ENCODE peak calls at places on chromosomes 13 and 19, in eight cellular contexts. O, V, A, I, Q, D, K and N are unnamed samples.
A peak's percentile ranks its signal among the peaks of the same experiment; 100 is the strongest.

GRCh38 chr19:16571689-16572331 is 405 bp downstream of the SLC35E1 start:
- DNase-seq in D (peak; percentile 57), I (peak; percentile 55), V (peak; percentile 33), O (no peak), K (peak; percentile 33), Q (peak; percentile 24), A (peak; percentile 32), N (no peak)

GRCh38 chr19:1019980-1020867 is 699 bp downstream of the TMEM259 start:
- DNase-seq in V (no peak), D (peak; percentile 50), Q (no peak), K (no peak), O (no peak), I (no peak), A (peak; percentile 47), N (peak; percentile 43)

GRCh38 chr19:10662384-10663251 is 8.5 kb downstream of the ILF3 start:
- DNase-seq in V (no peak), Q (no peak), D (peak; percentile 14), I (no peak), A (peak; percentile 21), O (no peak), K (no peak), N (no peak)

GRCh38 chr13:73040479-73040878 is 18.3 kb upstream of the KLF5 start:
- DNase-seq in O (no peak), K (no peak), A (no peak), I (no peak), D (no peak), V (no peak), Q (no peak), N (no peak)

GRCh38 chr13:33873251-33873908 is 55.4 kb downstream of the RFC3 start:
- DNase-seq in A (no peak), I (no peak), K (no peak), Q (no peak), V (no peak), O (no peak), D (no peak), N (no peak)

GRCh38 chr19:18726417-18726767 is 42.9 kb downstream of the CRTC1 start:
- DNase-seq in I (no peak), A (no peak), O (no peak), Q (no peak), D (no peak), K (no peak), V (no peak), N (no peak)

GRCh38 chr13:29810145-29810742 is 40.2 kb downstream of the UBL3 start:
- DNase-seq in O (no peak), Q (no peak), V (no peak), K (no peak), I (no peak), D (no peak), A (no peak), N (no peak)

GRCh38 chr19:40278361-40279045 is 6.6 kb downstream of the AKT2 start:
- DNase-seq in A (no peak), Q (no peak), V (no peak), I (no peak), O (no peak), D (no peak), K (no peak), N (no peak)

GRCh38 chr13:98422046-98422445 is 154.9 kb downstream of the STK24 start:
- DNase-seq in Q (no peak), A (no peak), D (no peak), O (no peak), K (no peak), I (no peak), V (no peak), N (no peak)

GRCh38 chr19:1257475-1258160 is 9.2 kb downstream of the MIDN start:
- DNase-seq in V (no peak), Q (no peak), K (peak; percentile 46), O (no peak), A (no peak), D (no peak), I (no peak), N (no peak)

GRCh38 chr19:860481-861098 is 1.1 kb downstream of the CFD start:
- DNase-seq in I (peak; percentile 93), O (no peak), Q (peak; percentile 57), A (peak; percentile 61), D (peak; percentile 86), K (peak; percentile 75), V (peak; percentile 56), N (peak; percentile 43)

GRCh38 chr13:36752673-36753072 is 66.3 kb upstream of the RFXAP start:
- DNase-seq in Q (no peak), O (no peak), D (peak; percentile 36), A (no peak), V (no peak), K (no peak), I (no peak), N (no peak)

GRCh38 chr19:54449701-54450069 is 686 bp downstream of the LENG8 start:
- DNase-seq in V (no peak), K (no peak), D (peak; percentile 76), Q (no peak), A (no peak), O (no peak), I (peak; percentile 58), N (no peak)

GRCh38 chr13:109720758-109721184 is 65.6 kb downstream of the IRS2 start:
- DNase-seq in V (no peak), A (no peak), O (no peak), I (no peak), Q (no peak), D (no peak), K (no peak), N (no peak)